ENCODE peak calls at places on chromosomes 4 and X, in five cellular contexts. P, V, K, Q and O are unnamed samples. For H3K27me3, the result is how much of the 10 kb centered on the place peaks cover.

GRCh38 chrX:154019061-154019621 is 561 bp downstream of the IRAK1 start:
- DNase-seq in V (no peak), P (no peak), K (no peak), Q (no peak), O (no peak)

GRCh38 chrX:153347530-153347929 is 13.6 kb downstream of the ZNF275 start:
- DNase-seq in K (no peak), P (no peak), Q (no peak), V (no peak), O (no peak)

GRCh38 chrX:33434256-33435092 is 223.1 kb upstream of the DMD start:
- DNase-seq in P (peak), K (peak), V (peak), Q (peak), O (peak)

GRCh38 chr4:124111922-124112321 is 600.6 kb downstream of the ANKRD50 start:
- DNase-seq in P (no peak), K (peak), V (no peak), Q (peak), O (peak)

GRCh38 chrX:150036641-150037040 is 98.3 kb upstream of the EOLA2 start:
- DNase-seq in V (no peak), Q (no peak), K (no peak), P (no peak), O (no peak)

GRCh38 chrX:9859711-9860555 is 73.7 kb downstream of the SHROOM2 start:
- DNase-seq in Q (peak), K (peak), V (no peak), P (no peak), O (peak)

GRCh38 chrX:155997436-155997835 is at the start of gene IL9R:
- DNase-seq in V (no peak), K (no peak), Q (no peak), P (no peak), O (no peak)

GRCh38 chr4:3236326-3236878 is 12.6 kb upstream of the MSANTD1 start:
- DNase-seq in V (no peak), Q (no peak), P (no peak), K (no peak), O (peak)

GRCh38 chrX:56812515-56813105 is 83.6 kb downstream of the NBDY start:
- DNase-seq in K (no peak), P (no peak), V (no peak), Q (no peak), O (no peak)

GRCh38 chr4:76641351-76641750 is 206.3 kb downstream of the SHROOM3 start:
- DNase-seq in P (no peak), V (no peak), K (no peak), Q (no peak), O (no peak)

GRCh38 chrX:19912-20571 is 261.1 kb upstream of the PLCXD1 start:
- DNase-seq in Q (no peak), P (no peak), K (no peak), V (no peak), O (no peak)

GRCh38 chr4:77040265-77040664 is 35.5 kb downstream of the CCNI start:
- DNase-seq in K (peak), P (no peak), V (no peak), Q (peak), O (no peak)

GRCh38 chrX:154459843-154460242 is 1.8 kb downstream of the PLXNA3 start:
- DNase-seq in Q (no peak), P (no peak), K (no peak), V (no peak), O (no peak)

GRCh38 chr4:18980516-18981233 is 959.1 kb upstream of the LCORL start:
- DNase-seq in Q (no peak), P (no peak), K (no peak), V (no peak), O (no peak)

GRCh38 chrX:115449742-115450141 is 111.2 kb upstream of the PLS3 start:
- DNase-seq in P (peak), K (peak), Q (no peak), V (peak), O (no peak)

GRCh38 chr4:88043001-88043400 is 35.6 kb downstream of the PKD2 start:
- DNase-seq in K (no peak), P (no peak), Q (no peak), V (no peak), O (no peak)

GRCh38 chrX:22116585-22117546 is 84.7 kb downstream of the PHEX start:
- DNase-seq in V (no peak), K (no peak), P (no peak), Q (no peak), O (no peak)

GRCh38 chrX:36898301-36898700 is 109.9 kb upstream of the FAM47C start:
- DNase-seq in Q (no peak), V (no peak), P (no peak), K (no peak), O (peak)

GRCh38 chr4:22524895-22525294 is 9.0 kb upstream of the ADGRA3 start:
- DNase-seq in V (no peak), K (no peak), Q (no peak), P (no peak), O (no peak)

GRCh38 chr4:67680568-67681222 is 20.3 kb downstream of the UBA6 start:
- DNase-seq in P (no peak), K (peak), V (no peak), Q (peak), O (no peak)

GRCh38 chrX:149759824-149760223 is 14.0 kb upstream of the HSFX1 start:
- DNase-seq in V (peak), P (no peak), Q (no peak), K (no peak), O (no peak)

GRCh38 chr4:99946346-99947189 is at the start of gene DNAJB14:
- DNase-seq in Q (peak), V (peak), P (peak), K (peak), O (peak)

GRCh38 chrX:129534816-129535578 is 5.1 kb upstream of the OCRL start:
- DNase-seq in K (peak), P (no peak), Q (no peak), V (no peak), O (no peak)

GRCh38 chrX:129544780-129545179 is 4.7 kb downstream of the OCRL start:
- DNase-seq in Q (no peak), V (no peak), K (no peak), P (no peak), O (no peak)

GRCh38 chrX:129540725-129541184 is 696 bp downstream of the OCRL start:
- DNase-seq in V (no peak), P (no peak), K (no peak), Q (no peak), O (no peak)

GRCh38 chrX:129545408-129545807 is 5.3 kb downstream of the OCRL start:
- DNase-seq in Q (no peak), P (no peak), V (no peak), K (no peak), O (no peak)

DNA sequence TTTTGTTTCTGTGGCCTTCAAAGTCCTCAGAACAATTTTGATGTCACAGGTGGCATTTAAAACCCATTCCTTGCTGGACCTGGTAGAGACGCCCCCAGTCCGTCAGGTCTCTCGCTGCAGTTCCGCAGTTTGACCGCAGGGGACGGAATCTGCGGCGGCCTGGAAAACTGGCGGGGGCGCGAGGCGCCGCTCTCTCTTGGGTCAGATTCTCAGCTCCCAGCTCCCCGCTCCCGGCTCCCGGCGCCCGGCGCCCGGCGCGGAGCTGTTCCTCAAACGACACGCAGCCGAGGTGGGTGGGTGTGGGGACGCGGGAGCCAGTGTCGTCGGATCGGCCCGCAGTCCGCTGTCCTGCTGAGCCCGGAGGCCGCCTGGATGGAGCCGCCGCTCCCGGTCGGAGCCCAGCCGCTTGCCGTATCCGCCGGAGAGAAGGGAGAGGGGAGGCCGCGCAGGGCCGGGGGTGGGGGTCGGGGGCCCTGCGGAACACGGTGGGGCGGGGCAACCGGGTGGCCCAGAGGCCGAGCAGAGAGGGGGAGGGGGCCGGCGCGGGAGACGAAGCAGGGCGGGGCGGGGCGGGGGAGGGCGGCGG is at the start of gene OCRL:
- DNase-seq in K (peak), P (peak), Q (peak), V (peak), O (peak)
- H3K4me3 ChIP-seq in K (peak), P (peak), Q (peak), V (peak), O (peak)

GRCh38 chr4:5885733-5886132 is 7.2 kb downstream of the CRMP1 start:
- DNase-seq in Q (no peak), K (no peak), V (no peak), P (no peak), O (no peak)
- H3K27me3 ChIP-seq in Q (under half), K (under half), V (under half), P (under half), O (under half)

GRCh38 chr4:49221209-49221608 is 235.1 kb downstream of the CWH43 start:
- DNase-seq in Q (no peak), V (no peak), P (no peak), K (no peak), O (no peak)

GRCh38 chr4:49217492-49217891 is 231.4 kb downstream of the CWH43 start:
- DNase-seq in Q (no peak), K (no peak), V (no peak), P (no peak), O (no peak)
- H3K4me3 ChIP-seq in Q (no peak), K (no peak), V (no peak), P (no peak), O (no peak)

GRCh38 chr4:6367313-6367945 is 97.8 kb downstream of the WFS1 start:
- DNase-seq in V (no peak), Q (no peak), P (no peak), K (no peak), O (peak)

GRCh38 chr4:6369511-6369910 is 99.9 kb downstream of the WFS1 start:
- DNase-seq in V (no peak), P (no peak), Q (no peak), K (no peak), O (no peak)

GRCh38 chr4:6368601-6369000 is 99.0 kb downstream of the WFS1 start:
- DNase-seq in K (no peak), P (no peak), Q (no peak), V (no peak), O (no peak)

GRCh38 chr4:6369035-6369434 is 99.4 kb downstream of the WFS1 start:
- DNase-seq in V (no peak), P (no peak), Q (no peak), K (no peak), O (no peak)

DNA sequence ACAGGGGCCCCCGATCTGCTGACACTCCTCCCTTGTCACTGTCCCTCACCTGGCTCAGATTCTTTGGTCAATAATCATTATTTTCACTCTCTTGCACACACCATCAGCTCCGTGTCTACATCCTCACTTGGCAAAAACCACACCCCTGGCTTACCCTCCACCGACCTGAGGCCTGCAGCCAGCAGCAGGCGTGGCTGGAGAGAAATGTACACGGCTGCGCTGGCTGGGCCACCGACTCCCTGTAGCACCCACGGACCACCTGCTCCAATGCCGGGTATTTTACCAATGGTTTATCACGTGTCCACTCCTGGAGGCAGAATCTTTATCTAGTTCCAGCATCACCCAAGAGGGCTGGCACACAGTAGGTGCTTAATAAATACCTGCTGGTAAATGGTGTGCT is 98.4 kb downstream of the WFS1 start:
- DNase-seq in K (no peak), Q (no peak), P (no peak), V (no peak), O (no peak)
- H3K27me3 ChIP-seq in K (under half), Q (under half), P (under half), V (under half), O (under half)

DNA sequence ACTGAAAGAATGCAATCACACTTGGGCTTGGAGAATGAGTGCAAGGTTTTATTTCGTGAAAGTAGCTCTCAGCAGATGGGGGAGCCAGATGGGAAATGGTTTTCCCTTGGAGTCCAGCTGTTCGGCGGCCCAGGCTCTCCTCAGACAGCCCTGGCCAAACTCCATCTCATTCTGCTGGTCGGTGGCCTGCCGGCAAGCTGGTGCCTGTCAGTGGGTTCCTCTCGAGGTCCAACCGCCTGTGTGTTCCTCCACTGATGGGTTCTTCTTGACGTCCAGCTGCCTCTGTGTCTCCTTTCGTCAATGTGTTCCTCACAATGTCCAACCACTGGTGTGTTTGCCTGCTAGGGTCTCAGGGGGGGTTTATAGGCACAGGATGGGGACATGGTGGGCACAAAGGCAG is 80.3 kb downstream of the POU3F4 start:
- DNase-seq in V (no peak), P (no peak), K (no peak), Q (no peak), O (no peak)
- H3K4me3 ChIP-seq in V (no peak), P (no peak), K (no peak), Q (no peak), O (no peak)